ENCODE peak calls at places on chromosomes 5 and 9, in six cellular contexts. One of them, this sample, is unnamed.

GRCh38 chr9:129336601-129337286 is 158.7 kb upstream of the IER5L start:
- DNase-seq in cardiac fibroblast: peak; percentile 39
- DNase-seq in amniotic stem cell: no peak
- DNase-seq in AG04450: no peak
- DNase-seq in NCI-H446: peak; percentile 27
- DNase-seq in lower lobe of right lung: peak; percentile 64
- DNase-seq in this sample: no peak

GRCh38 chr5:171863928-171864327 is 78.3 kb downstream of the SMIM23 start:
- DNase-seq in amniotic stem cell: peak; percentile 60
- DNase-seq in cardiac fibroblast: peak; percentile 91
- DNase-seq in AG04450: peak; percentile 52
- DNase-seq in lower lobe of right lung: no peak
- DNase-seq in NCI-H446: no peak
- DNase-seq in this sample: no peak

GRCh38 chr9:36132081-36132480 is 4.5 kb upstream of the GLIPR2 start:
- DNase-seq in AG04450: no peak
- DNase-seq in lower lobe of right lung: no peak
- DNase-seq in NCI-H446: no peak
- DNase-seq in cardiac fibroblast: peak; percentile 88
- DNase-seq in amniotic stem cell: no peak
- DNase-seq in this sample: no peak

GRCh38 chr5:3033033-3033755 is 281.7 kb upstream of the IRX2 start:
- DNase-seq in cardiac fibroblast: no peak
- DNase-seq in lower lobe of right lung: no peak
- DNase-seq in amniotic stem cell: no peak
- DNase-seq in AG04450: no peak
- DNase-seq in NCI-H446: no peak
- DNase-seq in this sample: no peak

GRCh38 chr5:55173696-55174101 is 722 bp upstream of the CDC20B start:
- DNase-seq in lower lobe of right lung: no peak
- DNase-seq in amniotic stem cell: no peak
- DNase-seq in NCI-H446: peak; percentile 71
- DNase-seq in AG04450: no peak
- DNase-seq in cardiac fibroblast: no peak
- DNase-seq in this sample: no peak

GRCh38 chr5:76337949-76338589 is 65.0 kb upstream of the IQGAP2 start:
- DNase-seq in NCI-H446: no peak
- DNase-seq in lower lobe of right lung: no peak
- DNase-seq in cardiac fibroblast: peak; percentile 35
- DNase-seq in AG04450: peak; percentile 2
- DNase-seq in amniotic stem cell: peak; percentile 1
- DNase-seq in this sample: no peak

GRCh38 chr9:129176786-129177442 is 1.1 kb downstream of the IER5L start:
- DNase-seq in AG04450: no peak
- DNase-seq in cardiac fibroblast: peak; percentile 51
- DNase-seq in lower lobe of right lung: peak; percentile 71
- DNase-seq in NCI-H446: peak; percentile 17
- DNase-seq in amniotic stem cell: no peak
- DNase-seq in this sample: peak; percentile 64

GRCh38 chr9:107737987-107738743 is 248.6 kb upstream of the KLF4 start:
- DNase-seq in AG04450: peak; percentile 55
- DNase-seq in amniotic stem cell: no peak
- DNase-seq in NCI-H446: no peak
- DNase-seq in lower lobe of right lung: no peak
- DNase-seq in cardiac fibroblast: peak; percentile 93
- DNase-seq in this sample: peak; percentile 80

GRCh38 chr9:35757527-35758275 is 3.6 kb upstream of the MSMP start:
- DNase-seq in cardiac fibroblast: no peak
- DNase-seq in AG04450: no peak
- DNase-seq in NCI-H446: peak; percentile 35
- DNase-seq in lower lobe of right lung: peak; percentile 56
- DNase-seq in amniotic stem cell: no peak
- DNase-seq in this sample: no peak

This sample was measured in Right ventricle myocardium superior.